ENCODE peak calls at places on chromosomes 6 and 20, in seven cellular contexts. One of them, this sample, is unnamed.

GRCh38 chr20:7868108-7868507 is 72.2 kb downstream of the HAO1 start:
- DNase-seq in Kasumi-1: no peak
- DNase-seq in CD4-positive, alpha-beta T cell: no peak
- DNase-seq in Caki2: no peak
- DNase-seq in RPMI8226: no peak
- DNase-seq in astrocyte of the spinal cord: no peak
- DNase-seq in Peyer's patch: no peak
- DNase-seq in this sample: no peak

GRCh38 chr6:147204060-147204785 is at the start of gene STXBP5:
- DNase-seq in Kasumi-1: peak
- DNase-seq in CD4-positive, alpha-beta T cell: peak
- DNase-seq in Caki2: peak
- DNase-seq in RPMI8226: peak
- DNase-seq in astrocyte of the spinal cord: peak
- DNase-seq in Peyer's patch: peak
- DNase-seq in this sample: peak

GRCh38 chr6:16089232-16089843 is 39.5 kb upstream of the MYLIP start:
- DNase-seq in Kasumi-1: no peak
- DNase-seq in CD4-positive, alpha-beta T cell: no peak
- DNase-seq in Caki2: no peak
- DNase-seq in RPMI8226: no peak
- DNase-seq in astrocyte of the spinal cord: peak
- DNase-seq in Peyer's patch: no peak
- DNase-seq in this sample: no peak

GRCh38 chr20:36181934-36182603 is 27.5 kb downstream of the EPB41L1 start:
- DNase-seq in Kasumi-1: no peak
- DNase-seq in CD4-positive, alpha-beta T cell: no peak
- DNase-seq in Caki2: peak
- DNase-seq in RPMI8226: no peak
- DNase-seq in astrocyte of the spinal cord: peak
- DNase-seq in Peyer's patch: no peak
- DNase-seq in this sample: no peak

GRCh38 chr6:157226026-157226639 is 97.2 kb downstream of the TMEM242 start:
- DNase-seq in Kasumi-1: no peak
- DNase-seq in CD4-positive, alpha-beta T cell: no peak
- DNase-seq in Caki2: no peak
- DNase-seq in RPMI8226: no peak
- DNase-seq in astrocyte of the spinal cord: no peak
- DNase-seq in Peyer's patch: no peak
- DNase-seq in this sample: no peak

GRCh38 chr20:3116341-3116740 is 31.8 kb upstream of the AVP start:
- DNase-seq in Kasumi-1: no peak
- DNase-seq in CD4-positive, alpha-beta T cell: no peak
- DNase-seq in Caki2: no peak
- DNase-seq in RPMI8226: no peak
- DNase-seq in astrocyte of the spinal cord: no peak
- DNase-seq in Peyer's patch: no peak
- DNase-seq in this sample: no peak

GRCh38 chr6:44260011-44260410 is 2.7 kb upstream of the SLC35B2 start:
- DNase-seq in Kasumi-1: no peak
- DNase-seq in CD4-positive, alpha-beta T cell: no peak
- DNase-seq in Caki2: no peak
- DNase-seq in RPMI8226: no peak
- DNase-seq in astrocyte of the spinal cord: no peak
- DNase-seq in Peyer's patch: no peak
- DNase-seq in this sample: no peak

GRCh38 chr6:34986845-34987246 is 97.8 kb downstream of the ANKS1A start:
- DNase-seq in Kasumi-1: peak
- DNase-seq in CD4-positive, alpha-beta T cell: peak
- DNase-seq in Caki2: peak
- DNase-seq in RPMI8226: peak
- DNase-seq in astrocyte of the spinal cord: peak
- DNase-seq in Peyer's patch: peak
- DNase-seq in this sample: peak

GRCh38 chr6:52187098-52187497 is 923 bp downstream of the IL17A start:
- DNase-seq in Kasumi-1: no peak
- DNase-seq in CD4-positive, alpha-beta T cell: no peak
- DNase-seq in Caki2: no peak
- DNase-seq in RPMI8226: no peak
- DNase-seq in astrocyte of the spinal cord: no peak
- DNase-seq in Peyer's patch: no peak
- DNase-seq in this sample: no peak

GRCh38 chr20:58048096-58048702 is 180.3 kb downstream of the ANKRD60 start:
- DNase-seq in Kasumi-1: peak
- DNase-seq in CD4-positive, alpha-beta T cell: no peak
- DNase-seq in Caki2: peak
- DNase-seq in RPMI8226: peak
- DNase-seq in astrocyte of the spinal cord: peak
- DNase-seq in Peyer's patch: no peak
- DNase-seq in this sample: no peak

GRCh38 chr6:169172435-169172834 is 81.2 kb downstream of the THBS2 start:
- DNase-seq in Kasumi-1: peak
- DNase-seq in CD4-positive, alpha-beta T cell: no peak
- DNase-seq in Caki2: no peak
- DNase-seq in RPMI8226: no peak
- DNase-seq in astrocyte of the spinal cord: peak
- DNase-seq in Peyer's patch: no peak
- DNase-seq in this sample: no peak

GRCh38 chr20:17495826-17496225 is 35.4 kb downstream of the BFSP1 start:
- DNase-seq in Kasumi-1: no peak
- DNase-seq in CD4-positive, alpha-beta T cell: no peak
- DNase-seq in Caki2: no peak
- DNase-seq in RPMI8226: no peak
- DNase-seq in astrocyte of the spinal cord: no peak
- DNase-seq in Peyer's patch: no peak
- DNase-seq in this sample: no peak

GRCh38 chr20:50521709-50522674 is 11.8 kb downstream of the PTPN1 start:
- DNase-seq in Kasumi-1: peak
- DNase-seq in CD4-positive, alpha-beta T cell: no peak
- DNase-seq in Caki2: no peak
- DNase-seq in RPMI8226: no peak
- DNase-seq in astrocyte of the spinal cord: no peak
- DNase-seq in Peyer's patch: no peak
- DNase-seq in this sample: no peak

GRCh38 chr6:145860562-145860961 is 46.0 kb upstream of the FBXO30 start:
- DNase-seq in Kasumi-1: no peak
- DNase-seq in CD4-positive, alpha-beta T cell: no peak
- DNase-seq in Caki2: no peak
- DNase-seq in RPMI8226: no peak
- DNase-seq in astrocyte of the spinal cord: no peak
- DNase-seq in Peyer's patch: no peak
- DNase-seq in this sample: no peak

GRCh38 chr20:1930165-1930564 is 35.0 kb downstream of the SIRPA start:
- DNase-seq in Kasumi-1: no peak
- DNase-seq in CD4-positive, alpha-beta T cell: no peak
- DNase-seq in Caki2: no peak
- DNase-seq in RPMI8226: peak
- DNase-seq in astrocyte of the spinal cord: no peak
- DNase-seq in Peyer's patch: no peak
- DNase-seq in this sample: no peak

GRCh38 chr20:40582531-40582930 is 106.5 kb downstream of the MAFB start:
- DNase-seq in Kasumi-1: no peak
- DNase-seq in CD4-positive, alpha-beta T cell: no peak
- DNase-seq in Caki2: no peak
- DNase-seq in RPMI8226: no peak
- DNase-seq in astrocyte of the spinal cord: no peak
- DNase-seq in Peyer's patch: no peak
- DNase-seq in this sample: no peak

GRCh38 chr6:82363368-82364086 is at the start of gene TPBG:
- DNase-seq in Kasumi-1: peak
- DNase-seq in CD4-positive, alpha-beta T cell: no peak
- DNase-seq in Caki2: peak
- DNase-seq in RPMI8226: peak
- DNase-seq in astrocyte of the spinal cord: peak
- DNase-seq in Peyer's patch: peak
- DNase-seq in this sample: no peak

GRCh38 chr6:126650931-126651330 is 311.0 kb downstream of the CENPW start:
- DNase-seq in Kasumi-1: no peak
- DNase-seq in CD4-positive, alpha-beta T cell: no peak
- DNase-seq in Caki2: no peak
- DNase-seq in RPMI8226: no peak
- DNase-seq in astrocyte of the spinal cord: peak
- DNase-seq in Peyer's patch: no peak
- DNase-seq in this sample: no peak

GRCh38 chr6:7137335-7138106 is 29.8 kb downstream of the RREB1 start:
- DNase-seq in Kasumi-1: peak
- DNase-seq in CD4-positive, alpha-beta T cell: peak
- DNase-seq in Caki2: no peak
- DNase-seq in RPMI8226: peak
- DNase-seq in astrocyte of the spinal cord: peak
- DNase-seq in Peyer's patch: no peak
- DNase-seq in this sample: peak

GRCh38 chr6:105896052-105896820 is 189.9 kb upstream of the PRDM1 start:
- DNase-seq in Kasumi-1: no peak
- DNase-seq in CD4-positive, alpha-beta T cell: no peak
- DNase-seq in Caki2: peak
- DNase-seq in RPMI8226: no peak
- DNase-seq in astrocyte of the spinal cord: no peak
- DNase-seq in Peyer's patch: no peak
- DNase-seq in this sample: no peak

GRCh38 chr20:3129094-3129493 is 30.6 kb downstream of the FASTKD5 start:
- DNase-seq in Kasumi-1: no peak
- DNase-seq in CD4-positive, alpha-beta T cell: no peak
- DNase-seq in Caki2: no peak
- DNase-seq in RPMI8226: no peak
- DNase-seq in astrocyte of the spinal cord: no peak
- DNase-seq in Peyer's patch: peak
- DNase-seq in this sample: no peak

GRCh38 chr6:98946877-98947410 is 802 bp downstream of the FBXL4 start:
- DNase-seq in Kasumi-1: peak
- DNase-seq in CD4-positive, alpha-beta T cell: peak
- DNase-seq in Caki2: peak
- DNase-seq in RPMI8226: peak
- DNase-seq in astrocyte of the spinal cord: peak
- DNase-seq in Peyer's patch: peak
- DNase-seq in this sample: peak

GRCh38 chr20:52041966-52042365 is 149.6 kb downstream of the ZFP64 start:
- DNase-seq in Kasumi-1: no peak
- DNase-seq in CD4-positive, alpha-beta T cell: no peak
- DNase-seq in Caki2: no peak
- DNase-seq in RPMI8226: no peak
- DNase-seq in astrocyte of the spinal cord: no peak
- DNase-seq in Peyer's patch: no peak
- DNase-seq in this sample: no peak

GRCh38 chr6:37303891-37304503 is 46.1 kb upstream of the TMEM217 start:
- DNase-seq in Kasumi-1: peak
- DNase-seq in CD4-positive, alpha-beta T cell: no peak
- DNase-seq in Caki2: no peak
- DNase-seq in RPMI8226: peak
- DNase-seq in astrocyte of the spinal cord: peak
- DNase-seq in Peyer's patch: no peak
- DNase-seq in this sample: no peak

GRCh38 chr6:12017263-12017662 is 5.2 kb downstream of the HIVEP1 start:
- DNase-seq in Kasumi-1: no peak
- DNase-seq in CD4-positive, alpha-beta T cell: peak
- DNase-seq in Caki2: no peak
- DNase-seq in RPMI8226: no peak
- DNase-seq in astrocyte of the spinal cord: no peak
- DNase-seq in Peyer's patch: no peak
- DNase-seq in this sample: no peak